ENCODE peak calls at places on chromosomes 3 and 15, in four cellular contexts. W is CD4-positive, alpha-beta memory T cell; K is GM23248; V is stomach. X is an unnamed sample.

GRCh38 chr3:126676919-126677705 is 22.2 kb upstream of the TXNRD3 start:
- DNase-seq in W (no peak), K (peak; percentile 84), V (no peak), X (no peak)

GRCh38 chr3:104437131-104437750 is 929.5 kb upstream of the ALCAM start:
- DNase-seq in W (no peak), K (peak; percentile 69), V (no peak), X (no peak)

GRCh38 chr3:195512798-195513345 is 30.3 kb downstream of the PPP1R2 start:
- DNase-seq in W (no peak), K (no peak), V (no peak), X (no peak)

GRCh38 chr3:180679178-180680096 is at the start of gene CCDC39:
- DNase-seq in W (peak; percentile 42), K (peak; percentile 66), V (peak; percentile 76), X (peak; percentile 40)

GRCh38 chr3:14839236-14839635 is 20.5 kb downstream of the FGD5 start:
- DNase-seq in W (no peak), K (no peak), V (no peak), X (no peak)

GRCh38 chr3:113132571-113132996 is 78.8 kb upstream of the BOC start:
- DNase-seq in W (no peak), K (peak; percentile 68), V (no peak), X (no peak)

GRCh38 chr3:185270262-185270955 is 16.6 kb upstream of the EHHADH start:
- DNase-seq in W (no peak), K (peak; percentile 54), V (no peak), X (no peak)

GRCh38 chr3:166809520-166809919 is 570.6 kb downstream of the ZBBX start:
- DNase-seq in W (no peak), K (no peak), V (no peak), X (no peak)

GRCh38 chr3:10469406-10470119 is 35.8 kb downstream of the ATP2B2 start:
- DNase-seq in W (no peak), K (no peak), V (no peak), X (no peak)

GRCh38 chr3:149340310-149340933 is 7.0 kb upstream of the TM4SF18 start:
- DNase-seq in W (no peak), K (peak; percentile 61), V (no peak), X (no peak)

GRCh38 chr15:80059786-80060489 is 462 bp downstream of the ZFAND6 start:
- DNase-seq in W (peak; percentile 59), K (peak; percentile 81), V (peak; percentile 45), X (no peak)

GRCh38 chr3:73508330-73508954 is 116.3 kb downstream of the PDZRN3 start:
- DNase-seq in W (peak; percentile 2), K (peak; percentile 85), V (peak; percentile 59), X (no peak)

GRCh38 chr3:61354604-61355003 is 103.4 kb upstream of the FHIT start:
- DNase-seq in W (no peak), K (no peak), V (no peak), X (no peak)

GRCh38 chr15:51243774-51244173 is 94.6 kb downstream of the CYP19A1 start:
- DNase-seq in W (no peak), K (peak; percentile 55), V (no peak), X (no peak)

GRCh38 chr15:76994496-76994895 is 430 bp upstream of the PSTPIP1 start:
- DNase-seq in W (peak; percentile 19), K (no peak), V (no peak), X (no peak)

GRCh38 chr15:94780108-94780507 is 548.7 kb downstream of the MCTP2 start:
- DNase-seq in W (no peak), K (no peak), V (no peak), X (no peak)
- H3K9me3 ChIP-seq in W (no peaks in the 10 kb centered on the region), K (peaks cover 3% of the 10 kb centered on the region), V (no peaks in the 10 kb centered on the region), X (no peaks in the 10 kb centered on the region)

GRCh38 chr3:49026536-49026935 is 2.7 kb downstream of the IMPDH2 start:
- DNase-seq in W (no peak), K (no peak), V (no peak), X (no peak)
- H3K36me3 ChIP-seq in W (peaks cover 42% of the 10 kb centered on the region), K (peaks cover 24% of the 10 kb centered on the region), V (peaks cover 64% of the 10 kb centered on the region), X (peaks cover 11% of the 10 kb centered on the region)

GRCh38 chr3:30341079-30341478 is 265.3 kb upstream of the TGFBR2 start:
- DNase-seq in W (no peak), K (no peak), V (no peak), X (no peak)

GRCh38 chr3:30340500-30340899 is 265.9 kb upstream of the TGFBR2 start:
- DNase-seq in W (no peak), K (no peak), V (no peak), X (no peak)

GRCh38 chr3:30343067-30343831 is 263.2 kb upstream of the TGFBR2 start:
- DNase-seq in W (no peak), K (no peak), V (no peak), X (no peak)

GRCh38 chr3:30342319-30343060 is 263.9 kb upstream of the TGFBR2 start:
- DNase-seq in W (no peak), K (peak; percentile 95), V (no peak), X (no peak)

DNA sequence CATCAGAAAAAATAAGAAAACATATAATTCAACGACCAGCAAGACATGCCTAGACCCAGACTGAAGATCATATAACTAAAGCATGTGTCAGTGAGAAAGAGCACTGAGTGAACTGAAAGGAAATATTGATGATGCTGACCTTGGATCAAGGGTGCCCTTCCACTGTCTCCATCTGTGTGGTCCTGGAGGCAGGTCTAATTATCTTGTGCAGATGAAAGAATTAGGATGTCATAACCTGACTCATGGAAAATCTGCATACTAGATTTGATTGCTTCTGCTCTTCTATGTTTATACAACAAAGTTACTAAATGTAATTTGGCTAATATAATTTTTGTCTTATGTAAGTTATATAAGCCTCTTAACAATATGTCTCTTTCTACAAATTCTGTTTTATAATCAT is 264.6 kb upstream of the TGFBR2 start:
- DNase-seq in W (no peak), K (peak; percentile 57), V (no peak), X (no peak)
- H3K27ac ChIP-seq in W (no peak overlapping the region), K (peak overlapping the region; percentile 74), V (peak overlapping the region; percentile 25), X (no peak overlapping the region)

GRCh38 chr15:45050587-45050986 is 27.6 kb downstream of the SORD start:
- DNase-seq in W (no peak), K (no peak), V (no peak), X (no peak)

GRCh38 chr15:45048784-45049631 is 26.0 kb downstream of the SORD start:
- DNase-seq in W (no peak), K (no peak), V (no peak), X (no peak)
- H3K9me3 ChIP-seq in W (no peaks in the 10 kb centered on the region), K (no peaks in the 10 kb centered on the region), V (no peaks in the 10 kb centered on the region), X (no peaks in the 10 kb centered on the region)

GRCh38 chr3:170363471-170363994 is 6.0 kb downstream of the SKIL start:
- DNase-seq in W (no peak), K (no peak), V (no peak), X (no peak)
- H3K36me3 ChIP-seq in W (no peaks in the 10 kb centered on the region), K (peaks cover 23% of the 10 kb centered on the region), V (peaks cover 10% of the 10 kb centered on the region), X (no peaks in the 10 kb centered on the region)

X was measured in CD8-positive, alpha-beta T cell.